ENCODE peak calls at places on chromosome 21, in four cellular contexts. W, V, L and T are unnamed samples.
A peak's percentile ranks its signal among the peaks of the same experiment; 100 is the strongest.

GRCh38 chr21:24693779-24694178 is 913.5 kb downstream of the MRPL39 start:
- DNase-seq in W (no peak), V (no peak), L (no peak), T (no peak)

GRCh38 chr21:40487406-40487805 is 359.6 kb downstream of the DSCAM start:
- DNase-seq in W (no peak), V (no peak), L (no peak), T (no peak)

GRCh38 chr21:20875741-20876140 is 122.5 kb upstream of the NCAM2 start:
- DNase-seq in W (no peak), V (no peak), L (no peak), T (peak; percentile 3)

GRCh38 chr21:20997633-20998455 is at the start of gene NCAM2:
- DNase-seq in W (no peak), V (peak; percentile 9), L (no peak), T (peak; percentile 77)

GRCh38 chr21:40846566-40847411 is at the start of gene DSCAM:
- DNase-seq in W (no peak), V (no peak), L (no peak), T (peak; percentile 60)

GRCh38 chr21:36381841-36382589 is 3.2 kb upstream of the CHAF1B start:
- DNase-seq in W (no peak), V (no peak), L (no peak), T (no peak)

GRCh38 chr21:40416572-40416971 is 430.4 kb downstream of the DSCAM start:
- DNase-seq in W (no peak), V (no peak), L (no peak), T (no peak)

GRCh38 chr21:17903029-17903806 is 84.1 kb upstream of the C21orf91 start:
- DNase-seq in W (no peak), V (no peak), L (no peak), T (no peak)

GRCh38 chr21:46060596-46061061 is 37.3 kb upstream of the COL6A2 start:
- DNase-seq in W (no peak), V (no peak), L (no peak), T (no peak)

GRCh38 chr21:25889996-25890395 is 155.2 kb downstream of the GABPA start:
- DNase-seq in W (no peak), V (no peak), L (no peak), T (no peak)

GRCh38 chr21:26188422-26188821 is 17.9 kb upstream of the APP start:
- DNase-seq in W (no peak), V (no peak), L (no peak), T (no peak)

GRCh38 chr21:45617021-45617930 is 26.2 kb upstream of the PCBP3 start:
- DNase-seq in W (no peak), V (no peak), L (no peak), T (no peak)

GRCh38 chr21:46118305-46118870 is 20.5 kb downstream of the COL6A2 start:
- DNase-seq in W (no peak), V (no peak), L (no peak), T (no peak)

GRCh38 chr21:36773111-36773510 is 74.2 kb downstream of the SIM2 start:
- DNase-seq in W (no peak), V (peak; percentile 55), L (no peak), T (no peak)

GRCh38 chr21:17925900-17926299 is 106.7 kb upstream of the C21orf91 start:
- DNase-seq in W (no peak), V (peak; percentile 20), L (no peak), T (peak; percentile 30)

GRCh38 chr21:45430521-45431501 is 25.8 kb downstream of the COL18A1 start:
- DNase-seq in W (no peak), V (peak; percentile 95), L (peak; percentile 31), T (no peak)

GRCh38 chr21:22597660-22598255 is 1599.5 kb downstream of the NCAM2 start:
- DNase-seq in W (no peak), V (no peak), L (no peak), T (no peak)

GRCh38 chr21:16590658-16591057 is 860.9 kb downstream of the USP25 start:
- DNase-seq in W (no peak), V (no peak), L (no peak), T (no peak)

GRCh38 chr21:45463871-45464270 is 58.9 kb downstream of the COL18A1 start:
- DNase-seq in W (no peak), V (no peak), L (no peak), T (no peak)

GRCh38 chr21:27034796-27035195 is 67.9 kb upstream of the ADAMTS5 start:
- DNase-seq in W (no peak), V (no peak), L (no peak), T (no peak)

GRCh38 chr21:46211786-46212720 is 16.5 kb downstream of the LSS start:
- DNase-seq in W (no peak), V (no peak), L (no peak), T (no peak)

GRCh38 chr21:27807596-27807995 is 840.7 kb upstream of the ADAMTS5 start:
- DNase-seq in W (no peak), V (no peak), L (no peak), T (no peak)

GRCh38 chr21:31557956-31558838 is 101.3 kb upstream of the SOD1 start:
- DNase-seq in W (no peak), V (no peak), L (no peak), T (no peak)

GRCh38 chr21:31172328-31172727 is 134.1 kb upstream of the KRTAP19-8 start:
- DNase-seq in W (no peak), V (no peak), L (no peak), T (no peak)

GRCh38 chr21:38982096-38982495 is 176.4 kb downstream of the ETS2 start:
- DNase-seq in W (no peak), V (peak; percentile 56), L (peak; percentile 54), T (peak; percentile 83)
- TF ChIP-seq ZNF274 in W (no peak), V (no peak), L (no peak), T (no peak)

GRCh38 chr21:32645261-32646182 is 33.3 kb upstream of the CFAP298 start:
- DNase-seq in W (no peak), V (no peak), L (peak; percentile 2), T (no peak)
- TF ChIP-seq SUZ12 in W (no peak), V (no peak), L (no peak), T (no peak)

GRCh38 chr21:30033441-30033840 is 93.6 kb upstream of the GRIK1 start:
- DNase-seq in W (no peak), V (no peak), L (no peak), T (no peak)
- TF ChIP-seq ZNF274 in W (no peak), V (no peak), L (no peak), T (no peak)

GRCh38 chr21:38343691-38344090 is 86.9 kb downstream of the KCNJ15 start:
- DNase-seq in W (no peak), V (no peak), L (no peak), T (no peak)
- TF ChIP-seq SUZ12 in W (no peak), V (no peak), L (no peak), T (no peak)

GRCh38 chr21:33373451-33373850 is 29.8 kb upstream of the IFNGR2 start:
- DNase-seq in W (no peak), V (no peak), L (no peak), T (no peak)
- TF ChIP-seq ZNF274 in W (no peak), V (no peak), L (no peak), T (no peak)

DNA sequence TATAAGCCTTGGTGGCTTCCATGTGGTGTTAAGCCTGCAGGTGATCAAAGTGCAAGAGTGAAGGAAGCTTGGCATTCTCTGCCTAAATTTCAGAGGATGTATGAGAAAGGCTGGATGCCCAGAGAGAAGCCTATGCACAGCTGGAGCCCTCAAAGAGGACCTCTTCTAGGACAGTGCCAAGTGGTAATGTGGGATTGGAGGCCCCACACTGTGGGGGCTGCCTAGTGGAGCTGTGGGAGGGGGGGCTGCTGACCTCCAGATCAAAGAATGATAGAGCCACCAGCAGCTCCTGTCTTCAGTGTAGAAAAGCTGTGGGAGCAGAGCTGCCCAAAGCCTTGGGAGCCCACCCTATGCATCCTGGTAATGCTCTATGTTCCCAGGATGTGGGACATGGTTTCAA is 1512.7 kb upstream of the TPTE start:
- DNase-seq in W (no peak), V (no peak), L (no peak), T (no peak)
- TF ChIP-seq SUZ12 in W (no peak), V (no peak), L (no peak), T (no peak)

GRCh38 chr21:15298306-15298705 is 233.5 kb upstream of the NRIP1 start:
- DNase-seq in W (no peak), V (no peak), L (no peak), T (no peak)

GRCh38 chr21:15293251-15293650 is 228.5 kb upstream of the NRIP1 start:
- DNase-seq in W (no peak), V (peak; percentile 30), L (no peak), T (peak; percentile 74)

GRCh38 chr21:15291621-15292266 is 226.9 kb upstream of the NRIP1 start:
- DNase-seq in W (no peak), V (peak; percentile 34), L (no peak), T (no peak)

GRCh38 chr21:15297829-15298228 is 233.0 kb upstream of the NRIP1 start:
- DNase-seq in W (no peak), V (no peak), L (no peak), T (no peak)

DNA sequence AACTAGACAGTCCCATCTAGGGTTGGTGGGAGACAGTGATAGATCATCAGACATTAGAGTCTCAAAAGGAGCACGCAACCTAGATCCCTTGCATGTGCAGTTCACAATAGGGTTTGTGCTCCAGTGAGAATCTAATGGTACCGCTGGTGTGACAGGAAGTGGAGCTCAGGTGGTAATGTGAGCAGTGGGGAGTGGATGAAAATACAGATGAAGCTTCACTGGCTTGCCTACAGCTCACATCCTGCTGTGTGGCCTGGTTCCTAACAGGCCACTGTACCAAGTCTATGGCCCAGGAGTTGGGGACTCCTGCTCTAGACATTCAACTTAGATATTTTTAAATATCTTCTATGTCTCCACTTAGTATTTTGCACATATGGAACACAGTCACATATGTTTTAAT is 231.1 kb upstream of the NRIP1 start:
- DNase-seq in W (no peak), V (no peak), L (no peak), T (no peak)
- TF ChIP-seq ZNF274 in W (no peak), V (no peak), L (no peak), T (no peak)

GRCh38 chr21:42102063-42102462 is 30.9 kb downstream of the UMODL1 start:
- DNase-seq in W (no peak), V (no peak), L (no peak), T (no peak)
- TF ChIP-seq SUZ12 in W (no peak), V (no peak), L (no peak), T (no peak)

DNA sequence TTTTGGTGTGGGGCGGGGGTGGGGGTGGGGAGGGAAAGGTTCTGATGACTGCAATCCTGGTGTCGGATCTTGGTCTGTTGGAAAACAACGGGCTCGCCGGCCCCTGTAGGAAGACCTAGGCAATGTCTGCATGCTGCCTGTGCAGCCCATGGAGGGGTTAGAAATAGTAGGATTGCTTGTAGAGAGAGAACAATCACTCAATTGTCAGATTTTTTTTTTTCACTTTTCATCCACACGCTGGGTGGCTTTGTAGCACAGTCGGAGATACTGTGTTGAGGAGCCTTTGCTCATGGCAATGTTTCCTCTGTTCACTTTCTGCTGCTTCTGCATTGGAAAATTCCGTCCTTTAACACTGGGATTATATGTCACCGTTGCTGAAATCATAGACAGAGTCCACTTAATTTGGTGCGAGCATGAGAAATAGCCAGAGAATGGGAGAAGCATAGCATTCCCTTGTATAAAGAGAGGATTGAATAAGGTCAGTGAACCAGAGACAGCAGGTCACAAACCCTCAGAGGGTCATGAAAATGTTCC is 107.5 kb downstream of the MRPS6 start:
- DNase-seq in W (no peak), V (peak; percentile 28), L (no peak), T (no peak)
- TF ChIP-seq ZNF274 in W (no peak), V (no peak), L (no peak), T (no peak)

GRCh38 chr21:44304846-44305245 is 5.0 kb downstream of the PFKL start:
- DNase-seq in W (no peak), V (peak; percentile 38), L (no peak), T (peak; percentile 39)
- TF ChIP-seq SUZ12 in W (no peak), V (no peak), L (no peak), T (no peak)